ENCODE peak calls at places on chromosomes 1 and 21, in five cellular contexts. One of them, this sample, is unnamed.

GRCh38 chr1:26833432-26834405 is 7.2 kb downstream of the ZDHHC18 start:
- DNase-seq in mesendoderm: no peak
- DNase-seq in H9: no peak
- DNase-seq in neuronal stem cell: no peak
- DNase-seq in IMR-90: no peak
- DNase-seq in this sample: no peak

GRCh38 chr1:84406209-84406917 is 8.1 kb downstream of the DNASE2B start:
- DNase-seq in neuronal stem cell: no peak
- DNase-seq in H9: no peak
- DNase-seq in mesendoderm: no peak
- DNase-seq in IMR-90: peak; percentile 46
- DNase-seq in this sample: no peak

GRCh38 chr1:167109125-167109524 is 15.2 kb downstream of the STYXL2 start:
- DNase-seq in neuronal stem cell: no peak
- DNase-seq in mesendoderm: peak; percentile 70
- DNase-seq in H9: no peak
- DNase-seq in IMR-90: no peak
- DNase-seq in this sample: no peak

GRCh38 chr1:183597656-183598055 is 7.4 kb upstream of the NCF2 start:
- DNase-seq in H9: no peak
- DNase-seq in neuronal stem cell: no peak
- DNase-seq in mesendoderm: no peak
- DNase-seq in IMR-90: peak; percentile 35
- DNase-seq in this sample: no peak

GRCh38 chr21:45019076-45019886 is 55.1 kb upstream of the ADARB1 start:
- DNase-seq in mesendoderm: peak; percentile 40
- DNase-seq in neuronal stem cell: no peak
- DNase-seq in H9: no peak
- DNase-seq in IMR-90: no peak
- DNase-seq in this sample: no peak

GRCh38 chr1:7106442-7107108 is 321.3 kb downstream of the CAMTA1 start:
- DNase-seq in neuronal stem cell: no peak
- DNase-seq in mesendoderm: no peak
- DNase-seq in H9: no peak
- DNase-seq in IMR-90: no peak
- DNase-seq in this sample: no peak

GRCh38 chr1:58887059-58887458 is 103.2 kb upstream of the JUN start:
- DNase-seq in IMR-90: no peak
- DNase-seq in mesendoderm: no peak
- DNase-seq in neuronal stem cell: no peak
- DNase-seq in H9: no peak
- DNase-seq in this sample: no peak

GRCh38 chr1:9841460-9841859 is 17.7 kb upstream of the CLSTN1 start:
- DNase-seq in IMR-90: no peak
- DNase-seq in H9: no peak
- DNase-seq in mesendoderm: no peak
- DNase-seq in neuronal stem cell: no peak
- DNase-seq in this sample: no peak

GRCh38 chr1:228735871-228736586 is 750 bp downstream of the RHOU start:
- DNase-seq in mesendoderm: peak; percentile 54
- DNase-seq in IMR-90: peak; percentile 15
- DNase-seq in H9: peak; percentile 57
- DNase-seq in neuronal stem cell: no peak
- DNase-seq in this sample: peak; percentile 63

GRCh38 chr1:78052685-78053433 is 7.1 kb downstream of the GIPC2 start:
- DNase-seq in H9: no peak
- DNase-seq in IMR-90: no peak
- DNase-seq in neuronal stem cell: no peak
- DNase-seq in mesendoderm: no peak
- DNase-seq in this sample: no peak

GRCh38 chr1:224223819-224224714 is 41.0 kb downstream of the DEGS1 start:
- DNase-seq in H9: no peak
- DNase-seq in IMR-90: peak; percentile 92
- DNase-seq in mesendoderm: no peak
- DNase-seq in neuronal stem cell: no peak
- DNase-seq in this sample: no peak

GRCh38 chr1:201361652-201362504 is 15.6 kb downstream of the TNNT2 start:
- DNase-seq in IMR-90: peak; percentile 28
- DNase-seq in H9: peak; percentile 86
- DNase-seq in neuronal stem cell: peak; percentile 59
- DNase-seq in mesendoderm: peak; percentile 78
- DNase-seq in this sample: peak; percentile 70

GRCh38 chr21:31117046-31117916 is 79.0 kb upstream of the KRTAP19-8 start:
- DNase-seq in IMR-90: peak; percentile 86
- DNase-seq in H9: no peak
- DNase-seq in neuronal stem cell: no peak
- DNase-seq in mesendoderm: peak; percentile 78
- DNase-seq in this sample: peak; percentile 36

DNA sequence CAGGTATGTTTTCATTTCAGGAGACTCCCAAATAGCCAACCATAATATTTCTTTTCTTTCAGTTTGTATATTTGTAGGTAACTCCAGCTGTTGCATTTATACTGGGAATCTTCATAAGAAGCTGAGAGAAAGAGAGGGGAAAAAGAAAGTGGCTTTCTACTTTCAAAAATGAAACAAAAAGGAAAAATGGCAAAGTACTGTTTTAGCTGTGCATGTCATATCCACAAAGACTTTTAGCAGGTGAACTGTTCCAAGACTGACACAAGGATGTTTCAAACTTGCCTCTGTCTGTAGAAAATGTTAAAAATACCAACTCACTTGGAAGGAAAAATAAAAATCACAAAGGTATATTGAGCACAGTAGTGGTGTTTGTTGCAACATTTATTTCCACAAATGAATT is 41.9 kb upstream of the CACYBP start:
- DNase-seq in H9: no peak
- DNase-seq in IMR-90: no peak
- DNase-seq in mesendoderm: no peak
- DNase-seq in neuronal stem cell: no peak
- DNase-seq in this sample: no peak
- H2AK5ac ChIP-seq in H9: no peak overlapping the region
- H2AK5ac ChIP-seq in IMR-90: no peak overlapping the region
- H2AK5ac ChIP-seq in mesendoderm: no peak overlapping the region
- H2AK5ac ChIP-seq in neuronal stem cell: no peak overlapping the region
- H2AK5ac ChIP-seq in this sample: no peak overlapping the region

GRCh38 chr1:54132485-54132884 is 20.3 kb downstream of the CDCP2 start:
- DNase-seq in mesendoderm: no peak
- DNase-seq in H9: no peak
- DNase-seq in IMR-90: peak; percentile 62
- DNase-seq in neuronal stem cell: no peak
- DNase-seq in this sample: peak; percentile 4
- H2AK5ac ChIP-seq in mesendoderm: no peak overlapping the region
- H2AK5ac ChIP-seq in H9: no peak overlapping the region
- H2AK5ac ChIP-seq in IMR-90: peak overlapping the region; percentile 56
- H2AK5ac ChIP-seq in neuronal stem cell: peak overlapping the region; percentile 82
- H2AK5ac ChIP-seq in this sample: no peak overlapping the region

DNA sequence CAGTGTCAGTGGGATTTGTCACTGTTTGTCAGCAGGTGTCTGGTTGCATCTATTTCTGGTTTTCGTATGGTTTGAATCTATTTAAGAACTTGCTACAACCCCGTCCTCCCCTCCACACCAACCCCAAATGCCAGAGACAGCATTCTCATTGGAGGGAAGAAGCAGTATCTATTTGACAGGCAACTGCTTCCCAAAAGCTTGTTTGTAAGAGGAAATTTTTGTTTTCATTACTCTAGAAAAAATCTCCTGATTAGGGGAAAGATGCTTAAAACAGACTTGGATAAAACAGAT is 54.4 kb downstream of the NR5A2 start:
- DNase-seq in IMR-90: no peak
- DNase-seq in H9: no peak
- DNase-seq in neuronal stem cell: peak; percentile 18
- DNase-seq in mesendoderm: peak; percentile 10
- DNase-seq in this sample: no peak
- H2AK5ac ChIP-seq in IMR-90: no peak overlapping the region
- H2AK5ac ChIP-seq in H9: no peak overlapping the region
- H2AK5ac ChIP-seq in neuronal stem cell: no peak overlapping the region
- H2AK5ac ChIP-seq in mesendoderm: no peak overlapping the region
- H2AK5ac ChIP-seq in this sample: no peak overlapping the region

GRCh38 chr1:103960710-103961109 is 211.0 kb downstream of the AMY1C start:
- DNase-seq in neuronal stem cell: no peak
- DNase-seq in mesendoderm: no peak
- DNase-seq in IMR-90: no peak
- DNase-seq in H9: no peak
- DNase-seq in this sample: no peak

GRCh38 chr1:103958699-103959098 is 209.0 kb downstream of the AMY1C start:
- DNase-seq in H9: no peak
- DNase-seq in mesendoderm: no peak
- DNase-seq in IMR-90: no peak
- DNase-seq in neuronal stem cell: no peak
- DNase-seq in this sample: no peak

GRCh38 chr1:103959565-103959964 is 209.9 kb downstream of the AMY1C start:
- DNase-seq in IMR-90: no peak
- DNase-seq in neuronal stem cell: no peak
- DNase-seq in mesendoderm: no peak
- DNase-seq in H9: peak; percentile 18
- DNase-seq in this sample: no peak

GRCh38 chr1:103960045-103960444 is 210.3 kb downstream of the AMY1C start:
- DNase-seq in IMR-90: no peak
- DNase-seq in mesendoderm: no peak
- DNase-seq in H9: no peak
- DNase-seq in neuronal stem cell: no peak
- DNase-seq in this sample: no peak
- H2AK5ac ChIP-seq in IMR-90: no peak overlapping the region
- H2AK5ac ChIP-seq in mesendoderm: no peak overlapping the region
- H2AK5ac ChIP-seq in H9: no peak overlapping the region
- H2AK5ac ChIP-seq in neuronal stem cell: no peak overlapping the region
- H2AK5ac ChIP-seq in this sample: no peak overlapping the region

GRCh38 chr1:222798975-222799374 is 15.9 kb upstream of the DISP1 start:
- DNase-seq in mesendoderm: no peak
- DNase-seq in neuronal stem cell: no peak
- DNase-seq in IMR-90: no peak
- DNase-seq in H9: no peak
- DNase-seq in this sample: no peak
- H2AK5ac ChIP-seq in mesendoderm: no peak overlapping the region
- H2AK5ac ChIP-seq in neuronal stem cell: no peak overlapping the region
- H2AK5ac ChIP-seq in IMR-90: no peak overlapping the region
- H2AK5ac ChIP-seq in H9: no peak overlapping the region
- H2AK5ac ChIP-seq in this sample: no peak overlapping the region

DNA sequence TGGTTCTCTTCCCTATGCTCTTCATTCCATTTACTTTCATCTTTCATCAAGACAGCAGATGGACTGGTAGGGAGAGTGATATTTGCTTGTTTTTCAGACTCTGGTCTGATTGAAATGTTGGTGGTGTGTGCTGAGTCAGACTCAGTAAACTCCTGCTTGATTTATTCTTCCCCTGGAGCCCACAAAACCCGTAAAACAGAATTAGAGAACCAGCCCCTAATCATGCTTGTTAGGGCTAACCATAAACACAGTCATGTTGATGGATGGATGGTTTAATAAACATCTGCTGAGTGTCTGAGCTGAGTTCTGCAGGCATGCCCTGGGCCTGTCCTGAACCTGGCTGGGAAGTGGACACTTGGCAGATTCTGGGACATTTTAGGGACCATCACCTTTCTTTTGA is 24.8 kb downstream of the NOS1AP start:
- DNase-seq in neuronal stem cell: no peak
- DNase-seq in H9: no peak
- DNase-seq in IMR-90: peak; percentile 12
- DNase-seq in mesendoderm: no peak
- DNase-seq in this sample: no peak
- H2AK5ac ChIP-seq in neuronal stem cell: no peak overlapping the region
- H2AK5ac ChIP-seq in H9: peak overlapping the region; percentile 91
- H2AK5ac ChIP-seq in IMR-90: no peak overlapping the region
- H2AK5ac ChIP-seq in mesendoderm: no peak overlapping the region
- H2AK5ac ChIP-seq in this sample: no peak overlapping the region

GRCh38 chr1:90405726-90406125 is 311.4 kb downstream of the BARHL2 start:
- DNase-seq in neuronal stem cell: no peak
- DNase-seq in mesendoderm: no peak
- DNase-seq in H9: no peak
- DNase-seq in IMR-90: no peak
- DNase-seq in this sample: no peak

GRCh38 chr1:90407737-90408136 is 309.4 kb downstream of the BARHL2 start:
- DNase-seq in mesendoderm: no peak
- DNase-seq in H9: no peak
- DNase-seq in IMR-90: no peak
- DNase-seq in neuronal stem cell: no peak
- DNase-seq in this sample: peak; percentile 46

GRCh38 chr1:90400121-90400520 is 317.0 kb downstream of the BARHL2 start:
- DNase-seq in mesendoderm: no peak
- DNase-seq in H9: no peak
- DNase-seq in IMR-90: peak; percentile 34
- DNase-seq in neuronal stem cell: no peak
- DNase-seq in this sample: no peak

DNA sequence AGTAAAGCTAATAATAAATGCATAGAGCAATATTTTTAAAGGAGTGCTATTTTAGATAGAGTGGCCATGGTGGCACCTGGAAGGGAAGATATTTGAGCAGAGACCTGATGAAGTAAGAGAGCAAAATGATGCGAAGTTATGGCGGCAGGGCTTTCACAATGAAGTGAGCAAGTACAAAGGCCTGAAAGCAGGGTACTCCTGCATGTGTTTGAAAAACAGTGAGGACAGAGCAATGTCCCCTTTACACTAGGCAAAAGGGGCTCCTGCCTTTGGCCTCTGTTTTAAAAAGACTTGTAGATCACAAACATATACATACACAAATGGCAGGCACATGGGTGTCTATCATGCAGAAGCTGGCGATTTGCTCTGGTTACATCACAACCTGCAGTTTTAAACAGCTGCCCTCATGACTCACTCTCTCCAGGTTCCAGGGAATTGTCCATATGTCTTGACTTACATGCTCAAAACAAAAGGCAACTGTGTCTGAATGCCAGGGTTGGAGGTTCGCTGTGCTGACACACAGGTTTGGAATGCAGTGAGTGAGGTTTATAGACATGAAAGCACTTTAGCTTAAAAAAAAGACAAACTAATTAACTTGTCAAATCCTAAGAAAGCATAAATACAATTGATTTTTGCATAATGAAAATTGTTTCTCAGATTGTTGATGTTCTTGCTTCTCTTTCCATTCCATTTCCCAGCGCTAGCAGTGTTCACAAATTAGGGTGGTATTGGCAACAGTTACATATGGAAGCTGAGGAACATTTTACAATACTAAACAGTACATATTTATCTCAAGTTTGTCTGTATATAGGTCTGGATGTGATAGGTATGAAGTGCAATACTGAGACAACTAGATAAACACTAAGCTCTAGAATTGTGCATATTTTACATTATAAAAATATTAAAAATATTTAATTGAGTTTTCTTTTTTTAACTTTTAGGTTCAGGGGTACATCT is 313.9 kb downstream of the BARHL2 start:
- DNase-seq in neuronal stem cell: peak; percentile 74
- DNase-seq in IMR-90: peak; percentile 95
- DNase-seq in mesendoderm: peak; percentile 90
- DNase-seq in H9: peak; percentile 47
- DNase-seq in this sample: peak; percentile 84
- H2AK5ac ChIP-seq in neuronal stem cell: no peak overlapping the region
- H2AK5ac ChIP-seq in IMR-90: no peak overlapping the region
- H2AK5ac ChIP-seq in mesendoderm: no peak overlapping the region
- H2AK5ac ChIP-seq in H9: no peak overlapping the region
- H2AK5ac ChIP-seq in this sample: no peak overlapping the region

GRCh38 chr1:46400398-46400797 is 6.3 kb downstream of the FAAH start:
- DNase-seq in mesendoderm: no peak
- DNase-seq in H9: no peak
- DNase-seq in IMR-90: no peak
- DNase-seq in neuronal stem cell: no peak
- DNase-seq in this sample: no peak
- H2AK5ac ChIP-seq in mesendoderm: no peak overlapping the region
- H2AK5ac ChIP-seq in H9: no peak overlapping the region
- H2AK5ac ChIP-seq in IMR-90: no peak overlapping the region
- H2AK5ac ChIP-seq in neuronal stem cell: no peak overlapping the region
- H2AK5ac ChIP-seq in this sample: no peak overlapping the region